ENCODE peak calls at places on chromosome 18, in nine cellular contexts. M is HCT116, I is gastrocnemius medialis, A is body of pancreas, W is spleen, O is tibial nerve, B is heart left ventricle, N is sigmoid colon, G is prostate gland. Z is an unnamed sample.

GRCh38 chr18:39555511-39555910 is 1989.9 kb upstream of the CELF4 start:
- DNase-seq in M (no peak), B (no peak), N (no peak), G (no peak), O (no peak), A (no peak), I (no peak), W (no peak), Z (no peak)

GRCh38 chr18:25875574-25875973 is 214.8 kb downstream of the SS18 start:
- DNase-seq in I (no peak), A (no peak), N (no peak), M (no peak), O (no peak), G (no peak), W (no peak), B (no peak), Z (no peak)

GRCh38 chr18:8426401-8426800 is 182.8 kb upstream of the RAB12 start:
- DNase-seq in I (no peak), B (no peak), A (no peak), G (no peak), M (peak; percentile 16), W (no peak), N (no peak), O (no peak), Z (no peak)

GRCh38 chr18:57366528-57367081 is 14.2 kb downstream of the ST8SIA3 start:
- DNase-seq in I (no peak), A (no peak), B (no peak), O (no peak), M (no peak), W (no peak), N (no peak), G (no peak), Z (no peak)

GRCh38 chr18:67260841-67261240 is 255.7 kb downstream of the DSEL start:
- DNase-seq in I (no peak), A (no peak), M (no peak), N (no peak), B (no peak), G (no peak), O (no peak), W (no peak), Z (no peak)

GRCh38 chr18:47510831-47511230 is 259.4 kb upstream of the SKOR2 start:
- DNase-seq in G (no peak), M (no peak), B (no peak), A (no peak), I (no peak), W (no peak), N (no peak), O (no peak), Z (no peak)

GRCh38 chr18:48914581-48915251 is 36.0 kb downstream of the SMAD7 start:
- DNase-seq in W (no peak), I (no peak), N (peak; percentile 45), G (no peak), O (no peak), B (no peak), A (no peak), M (no peak), Z (no peak)

GRCh38 chr18:47321815-47322214 is 70.4 kb upstream of the SKOR2 start:
- DNase-seq in A (no peak), W (no peak), B (no peak), M (no peak), O (no peak), N (no peak), G (no peak), I (no peak), Z (no peak)

GRCh38 chr18:78732273-78733210 is 247.1 kb upstream of the SALL3 start:
- DNase-seq in A (no peak), W (peak; percentile 57), N (peak; percentile 17), O (no peak), M (no peak), G (no peak), B (no peak), I (no peak), Z (no peak)

GRCh38 chr18:75548353-75548752 is 120.8 kb upstream of the SMIM21 start:
- DNase-seq in A (no peak), B (no peak), W (no peak), N (no peak), O (no peak), M (peak; percentile 18), I (no peak), G (no peak), Z (no peak)

GRCh38 chr18:78793313-78793712 is 186.3 kb upstream of the SALL3 start:
- DNase-seq in B (no peak), I (no peak), M (no peak), G (no peak), O (no peak), W (peak; percentile 28), N (peak; percentile 36), A (no peak), Z (no peak)

GRCh38 chr18:44541159-44541558 is 139.5 kb upstream of the SETBP1 start:
- DNase-seq in O (no peak), A (no peak), I (no peak), B (no peak), N (no peak), G (no peak), W (no peak), M (no peak), Z (no peak)

DNA sequence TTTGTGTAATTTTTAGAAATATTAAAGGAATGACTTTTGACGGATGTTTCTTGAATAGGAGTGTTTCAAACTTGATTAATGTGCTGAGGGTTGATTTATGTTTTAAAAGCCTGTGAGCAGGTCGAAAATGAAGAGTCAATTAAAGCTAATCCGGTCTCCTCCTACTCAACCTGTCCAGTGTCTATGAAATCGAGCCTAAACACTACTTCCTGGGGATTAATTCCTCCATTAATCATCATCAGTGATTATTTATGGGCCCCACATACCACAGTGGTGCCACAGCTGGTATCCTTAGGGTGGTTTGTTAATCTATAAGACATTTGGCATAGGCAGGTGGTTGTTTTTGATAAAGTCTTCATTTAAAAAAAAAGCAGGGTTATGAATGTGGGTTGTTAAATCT is 308.8 kb downstream of the AKAIN1 start:
- DNase-seq in O (no peak), A (no peak), B (no peak), M (no peak), G (no peak), I (no peak), W (no peak), N (no peak), Z (no peak)
- H3K9me3 ChIP-seq in O (no peaks in the 10 kb centered on the region), A (no peaks in the 10 kb centered on the region), B (no peaks in the 10 kb centered on the region), M (peaks cover 7% of the 10 kb centered on the region), G (no peaks in the 10 kb centered on the region), I (no peaks in the 10 kb centered on the region), W (peaks cover 50% of the 10 kb centered on the region), N (no peaks in the 10 kb centered on the region), Z (peaks cover 22% of the 10 kb centered on the region)

GRCh38 chr18:69778680-69779079 is 169.0 kb downstream of the CD226 start:
- DNase-seq in B (no peak), N (no peak), A (no peak), W (no peak), O (no peak), M (no peak), I (no peak), G (no peak), Z (no peak)

GRCh38 chr18:69774831-69775230 is 172.8 kb downstream of the CD226 start:
- DNase-seq in A (no peak), B (no peak), N (no peak), I (no peak), O (no peak), M (no peak), W (no peak), G (no peak), Z (no peak)

DNA sequence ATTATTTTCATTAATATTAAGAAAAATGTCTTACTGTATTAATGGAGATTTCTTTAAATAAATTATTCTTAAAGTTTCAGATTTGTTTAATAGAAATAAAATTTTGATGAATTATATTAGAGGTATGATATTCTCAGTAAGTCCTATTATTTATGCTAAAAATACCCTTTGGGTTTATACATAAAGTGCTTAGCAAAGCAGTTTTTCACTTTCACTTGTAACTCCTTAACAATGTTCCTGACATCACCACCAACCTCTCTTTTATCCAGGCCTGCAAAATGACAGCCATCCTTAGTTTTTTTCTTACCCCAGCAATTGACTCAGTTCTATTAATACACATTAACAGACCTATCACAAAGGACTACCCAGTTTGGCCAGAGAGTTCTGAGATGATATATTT is 170.4 kb downstream of the CD226 start:
- DNase-seq in G (no peak), A (no peak), I (no peak), W (no peak), N (no peak), O (no peak), M (no peak), B (no peak), Z (no peak)
- H3K27me3 ChIP-seq in G (no peaks in the 10 kb centered on the region), A (no peaks in the 10 kb centered on the region), I (no peaks in the 10 kb centered on the region), W (no peaks in the 10 kb centered on the region), N (no peaks in the 10 kb centered on the region), O (no peaks in the 10 kb centered on the region), M (no peaks in the 10 kb centered on the region), B (no peaks in the 10 kb centered on the region), Z (no peaks in the 10 kb centered on the region)

DNA sequence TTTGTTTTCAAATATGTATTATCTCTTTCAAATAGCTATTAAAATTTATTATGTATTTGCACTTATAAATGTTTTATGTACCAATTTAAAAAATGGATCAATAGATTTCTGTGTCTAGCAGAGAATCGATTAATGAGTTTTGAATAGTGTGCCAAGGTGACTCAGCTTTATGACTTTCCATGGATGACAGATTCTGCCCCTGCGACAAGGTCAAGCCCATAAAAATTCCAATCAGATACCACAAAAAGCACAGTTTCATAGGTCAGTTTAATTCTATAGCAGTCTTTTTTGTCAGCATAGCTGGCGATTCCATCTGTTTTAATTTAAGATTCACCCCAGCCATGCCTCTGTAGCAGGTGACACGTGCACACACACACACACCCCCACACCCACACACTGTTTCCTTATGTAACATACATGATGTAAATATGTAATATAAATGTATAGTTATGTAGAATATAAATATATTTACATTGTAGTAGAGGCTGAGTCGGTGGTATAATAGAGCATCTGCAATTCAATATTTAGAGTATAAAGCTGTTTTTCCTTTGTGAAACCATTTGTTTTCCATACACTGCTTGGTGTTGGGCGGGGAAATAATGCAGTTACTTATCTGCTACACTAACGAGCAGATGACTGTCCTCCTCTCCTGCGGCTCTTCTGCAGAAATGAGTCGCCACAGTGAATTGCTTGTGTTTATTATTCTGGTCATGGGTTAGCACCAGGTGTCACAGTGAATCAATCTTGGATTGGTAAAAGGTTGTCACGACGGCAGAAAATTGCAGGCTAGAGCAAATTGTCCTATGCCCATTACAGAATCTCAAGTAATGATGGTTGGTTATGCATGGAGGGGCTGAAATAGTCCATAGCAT is 29.1 kb downstream of the RAB31 start:
- DNase-seq in I (no peak), G (no peak), B (no peak), A (no peak), M (peak; percentile 65), O (no peak), N (no peak), W (no peak), Z (no peak)
- TF ChIP-seq POLR2A in I (no peak), G (no peak), B (no peak), A (no peak), M (no peak), O (no peak), N (no peak), W (no peak), Z (no peak)

GRCh38 chr18:28511421-28511821 is 334.5 kb upstream of the CDH2 start:
- DNase-seq in W (no peak), G (no peak), I (no peak), B (no peak), O (no peak), M (no peak), N (no peak), A (no peak), Z (no peak)

GRCh38 chr18:28514699-28515098 is 337.8 kb upstream of the CDH2 start:
- DNase-seq in O (no peak), A (no peak), W (no peak), M (no peak), N (no peak), G (no peak), B (no peak), I (no peak), Z (no peak)

GRCh38 chr18:28510210-28510609 is 333.3 kb upstream of the CDH2 start:
- DNase-seq in W (no peak), G (no peak), I (no peak), M (no peak), N (no peak), O (no peak), A (no peak), B (no peak), Z (no peak)

GRCh38 chr18:28512357-28512756 is 335.4 kb upstream of the CDH2 start:
- DNase-seq in B (no peak), I (no peak), N (no peak), O (no peak), G (no peak), W (no peak), A (no peak), M (no peak), Z (no peak)
- H3K9me3 ChIP-seq in B (no peaks in the 10 kb centered on the region), I (no peaks in the 10 kb centered on the region), N (no peaks in the 10 kb centered on the region), O (no peaks in the 10 kb centered on the region), G (no peaks in the 10 kb centered on the region), W (no peaks in the 10 kb centered on the region), A (no peaks in the 10 kb centered on the region), M (no peaks in the 10 kb centered on the region), Z (no peaks in the 10 kb centered on the region)

Z was measured in suprapubic skin.